ENCODE peak calls at places on chromosomes 7 and 10, in five cellular contexts. One of them, this sample, is unnamed.

GRCh38 chr10:24279166-24279565 is 70.2 kb downstream of the KIAA1217 start:
- DNase-seq in HFFc6: no peak
- DNase-seq in mammary epithelial cell: no peak
- DNase-seq in IMR-90: no peak
- DNase-seq in fibroblast of the aortic adventitia: no peak
- DNase-seq in this sample: no peak

GRCh38 chr7:20331912-20332317 is 1.2 kb downstream of the ITGB8 start:
- DNase-seq in IMR-90: no peak
- DNase-seq in fibroblast of the aortic adventitia: no peak
- DNase-seq in mammary epithelial cell: peak
- DNase-seq in HFFc6: no peak
- DNase-seq in this sample: no peak

GRCh38 chr10:104041891-104042535 is 43.7 kb downstream of the COL17A1 start:
- DNase-seq in fibroblast of the aortic adventitia: no peak
- DNase-seq in mammary epithelial cell: no peak
- DNase-seq in IMR-90: no peak
- DNase-seq in HFFc6: no peak
- DNase-seq in this sample: no peak

GRCh38 chr7:46486264-46487206 is 565.5 kb upstream of the IGFBP3 start:
- DNase-seq in IMR-90: peak
- DNase-seq in mammary epithelial cell: peak
- DNase-seq in HFFc6: peak
- DNase-seq in fibroblast of the aortic adventitia: peak
- DNase-seq in this sample: peak

GRCh38 chr7:148852272-148852671 is 31.8 kb downstream of the EZH2 start:
- DNase-seq in HFFc6: no peak
- DNase-seq in mammary epithelial cell: no peak
- DNase-seq in fibroblast of the aortic adventitia: no peak
- DNase-seq in IMR-90: no peak
- DNase-seq in this sample: no peak

GRCh38 chr7:74371381-74372059 is 82.2 kb upstream of the GTF2IRD1 start:
- DNase-seq in IMR-90: no peak
- DNase-seq in fibroblast of the aortic adventitia: no peak
- DNase-seq in mammary epithelial cell: no peak
- DNase-seq in HFFc6: no peak
- DNase-seq in this sample: no peak

GRCh38 chr7:157674715-157675426 is 338.1 kb downstream of the DNAJB6 start:
- DNase-seq in IMR-90: no peak
- DNase-seq in mammary epithelial cell: no peak
- DNase-seq in HFFc6: no peak
- DNase-seq in fibroblast of the aortic adventitia: no peak
- DNase-seq in this sample: peak

GRCh38 chr10:21260793-21261149 is 264.7 kb downstream of the SKIDA1 start:
- DNase-seq in HFFc6: no peak
- DNase-seq in IMR-90: no peak
- DNase-seq in fibroblast of the aortic adventitia: peak
- DNase-seq in mammary epithelial cell: no peak
- DNase-seq in this sample: no peak

GRCh38 chr10:109866995-109867635 is 56.2 kb downstream of the XPNPEP1 start:
- DNase-seq in mammary epithelial cell: no peak
- DNase-seq in fibroblast of the aortic adventitia: no peak
- DNase-seq in IMR-90: peak
- DNase-seq in HFFc6: no peak
- DNase-seq in this sample: no peak

GRCh38 chr7:17474724-17475344 is 176.4 kb downstream of the AHR start:
- DNase-seq in IMR-90: no peak
- DNase-seq in mammary epithelial cell: no peak
- DNase-seq in HFFc6: no peak
- DNase-seq in fibroblast of the aortic adventitia: no peak
- DNase-seq in this sample: no peak

GRCh38 chr7:130642383-130642782 is 26.2 kb downstream of the COPG2 start:
- DNase-seq in mammary epithelial cell: no peak
- DNase-seq in fibroblast of the aortic adventitia: no peak
- DNase-seq in HFFc6: no peak
- DNase-seq in IMR-90: no peak
- DNase-seq in this sample: no peak

DNA sequence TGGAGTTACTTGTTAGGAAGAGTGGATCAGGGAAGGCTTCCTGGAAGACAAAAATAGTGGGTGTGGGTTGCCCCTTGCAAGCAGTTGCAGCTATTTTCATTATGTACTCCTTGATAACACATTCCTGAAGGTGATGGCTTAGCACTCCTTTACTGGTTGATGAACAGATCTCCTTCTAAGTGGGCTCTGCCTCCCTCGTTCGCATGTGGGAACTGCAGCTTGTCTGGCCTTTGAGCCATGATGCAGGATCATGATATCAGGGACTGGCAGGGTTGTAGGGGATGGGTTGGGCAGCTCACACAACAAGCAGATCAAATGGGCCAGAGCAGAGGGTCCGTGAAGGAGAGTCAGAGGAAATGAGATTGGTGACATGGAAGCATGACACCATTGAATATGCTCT is 28.8 kb upstream of the LRRC4 start:
- DNase-seq in IMR-90: no peak
- DNase-seq in fibroblast of the aortic adventitia: no peak
- DNase-seq in mammary epithelial cell: no peak
- DNase-seq in HFFc6: no peak
- DNase-seq in this sample: no peak
- TF ChIP-seq CTCF in IMR-90: no peak
- TF ChIP-seq CTCF in fibroblast of the aortic adventitia: no peak
- TF ChIP-seq CTCF in mammary epithelial cell: no peak
- TF ChIP-seq CTCF in HFFc6: no peak
- TF ChIP-seq CTCF in this sample: no peak

GRCh38 chr7:100630066-100630465 is 11.3 kb downstream of the TFR2 start:
- DNase-seq in fibroblast of the aortic adventitia: no peak
- DNase-seq in mammary epithelial cell: no peak
- DNase-seq in IMR-90: no peak
- DNase-seq in HFFc6: no peak
- DNase-seq in this sample: no peak

GRCh38 chr7:100627238-100627549 is 14.2 kb downstream of the TFR2 start:
- DNase-seq in mammary epithelial cell: no peak
- DNase-seq in IMR-90: no peak
- DNase-seq in HFFc6: no peak
- DNase-seq in fibroblast of the aortic adventitia: no peak
- DNase-seq in this sample: no peak

GRCh38 chr7:100629117-100629711 is 12.1 kb downstream of the TFR2 start:
- DNase-seq in HFFc6: no peak
- DNase-seq in IMR-90: no peak
- DNase-seq in fibroblast of the aortic adventitia: no peak
- DNase-seq in mammary epithelial cell: no peak
- DNase-seq in this sample: no peak

DNA sequence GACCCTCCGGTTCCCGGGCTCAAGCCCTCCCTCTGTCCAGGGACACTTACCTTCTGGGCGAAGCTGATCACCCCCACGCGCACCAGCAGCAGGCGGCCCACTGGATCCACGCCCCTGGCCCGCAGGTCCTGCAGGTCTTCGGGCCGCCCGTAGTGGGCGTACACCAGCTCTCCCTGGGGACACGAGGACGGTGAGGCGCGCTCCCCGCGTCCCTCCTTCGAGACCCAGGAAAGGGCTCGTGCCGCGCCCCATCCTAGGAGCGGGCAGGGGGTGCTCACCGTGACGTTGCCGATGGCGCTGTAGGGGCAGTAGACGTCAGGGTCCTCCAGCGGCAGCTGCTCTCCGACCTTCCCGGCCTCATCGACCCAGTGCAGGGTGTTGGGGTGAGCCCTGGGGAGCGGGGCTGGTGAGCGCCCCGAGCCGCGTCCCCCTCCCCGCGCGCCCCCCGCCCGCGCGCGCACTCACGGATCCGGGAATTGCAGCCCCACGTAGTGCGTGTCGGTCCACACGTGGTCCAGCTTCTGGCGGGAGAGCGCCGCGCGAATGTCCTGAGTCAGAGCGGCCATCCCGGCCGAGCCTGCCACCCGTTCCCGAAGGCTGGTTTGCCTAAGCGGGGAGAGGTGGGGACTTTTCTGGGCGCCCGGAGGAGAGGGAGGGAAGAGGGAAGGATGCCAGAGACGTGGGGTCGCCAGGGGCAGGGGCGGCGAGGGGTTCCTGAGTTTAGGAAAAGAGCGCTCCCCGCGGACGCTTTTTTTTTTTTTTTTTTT is 8.2 kb downstream of the TFR2 start:
- DNase-seq in IMR-90: peak
- DNase-seq in fibroblast of the aortic adventitia: no peak
- DNase-seq in mammary epithelial cell: peak
- DNase-seq in HFFc6: peak
- DNase-seq in this sample: no peak
- TF ChIP-seq CTCF in IMR-90: peak
- TF ChIP-seq CTCF in fibroblast of the aortic adventitia: peak
- TF ChIP-seq CTCF in mammary epithelial cell: no peak
- TF ChIP-seq CTCF in HFFc6: peak
- TF ChIP-seq CTCF in this sample: no peak

GRCh38 chr10:102230861-102231356 is 4.8 kb downstream of the ELOVL3 start:
- DNase-seq in fibroblast of the aortic adventitia: no peak
- DNase-seq in HFFc6: no peak
- DNase-seq in IMR-90: no peak
- DNase-seq in mammary epithelial cell: no peak
- DNase-seq in this sample: no peak
- TF ChIP-seq CTCF in fibroblast of the aortic adventitia: peak
- TF ChIP-seq CTCF in HFFc6: no peak
- TF ChIP-seq CTCF in IMR-90: peak
- TF ChIP-seq CTCF in mammary epithelial cell: peak
- TF ChIP-seq CTCF in this sample: peak

DNA sequence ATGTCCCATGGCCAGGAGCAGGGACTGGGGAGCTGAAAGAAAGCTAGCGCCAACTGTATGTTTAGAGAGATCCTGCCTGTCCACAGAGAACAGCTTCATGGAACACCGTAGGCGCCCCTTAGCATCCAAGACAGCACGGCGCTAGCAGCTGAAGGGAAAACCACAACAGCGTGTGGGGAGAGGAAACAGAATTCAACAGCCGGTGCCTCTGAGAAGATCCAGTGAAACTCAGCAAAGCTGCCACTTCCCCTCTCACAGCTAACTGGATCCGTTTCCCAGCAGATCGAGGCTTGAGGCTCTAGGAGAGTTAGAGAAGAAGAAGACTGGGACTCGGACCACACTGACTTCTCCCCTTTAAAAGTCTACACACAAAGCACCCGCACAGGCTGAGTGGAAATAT is 145.0 kb downstream of the MAD1L1 start:
- DNase-seq in fibroblast of the aortic adventitia: no peak
- DNase-seq in HFFc6: no peak
- DNase-seq in IMR-90: no peak
- DNase-seq in mammary epithelial cell: no peak
- DNase-seq in this sample: no peak
- TF ChIP-seq CTCF in fibroblast of the aortic adventitia: no peak
- TF ChIP-seq CTCF in HFFc6: no peak
- TF ChIP-seq CTCF in IMR-90: no peak
- TF ChIP-seq CTCF in mammary epithelial cell: no peak
- TF ChIP-seq CTCF in this sample: no peak

GRCh38 chr10:121927841-121928527 is at the start of gene ATE1:
- DNase-seq in IMR-90: peak
- DNase-seq in HFFc6: peak
- DNase-seq in mammary epithelial cell: peak
- DNase-seq in fibroblast of the aortic adventitia: peak
- DNase-seq in this sample: peak
- TF ChIP-seq CTCF in IMR-90: no peak
- TF ChIP-seq CTCF in HFFc6: peak
- TF ChIP-seq CTCF in mammary epithelial cell: peak
- TF ChIP-seq CTCF in fibroblast of the aortic adventitia: peak
- TF ChIP-seq CTCF in this sample: no peak

GRCh38 chr7:2661602-2662272 is 26.3 kb upstream of the AMZ1 start:
- DNase-seq in mammary epithelial cell: no peak
- DNase-seq in IMR-90: no peak
- DNase-seq in fibroblast of the aortic adventitia: no peak
- DNase-seq in HFFc6: no peak
- DNase-seq in this sample: peak
- TF ChIP-seq CTCF in mammary epithelial cell: no peak
- TF ChIP-seq CTCF in IMR-90: peak
- TF ChIP-seq CTCF in fibroblast of the aortic adventitia: no peak
- TF ChIP-seq CTCF in HFFc6: peak
- TF ChIP-seq CTCF in this sample: no peak

GRCh38 chr7:69403169-69403568 is 195.1 kb upstream of the AUTS2 start:
- DNase-seq in mammary epithelial cell: no peak
- DNase-seq in IMR-90: no peak
- DNase-seq in fibroblast of the aortic adventitia: no peak
- DNase-seq in HFFc6: no peak
- DNase-seq in this sample: peak
- TF ChIP-seq CTCF in mammary epithelial cell: no peak
- TF ChIP-seq CTCF in IMR-90: no peak
- TF ChIP-seq CTCF in fibroblast of the aortic adventitia: no peak
- TF ChIP-seq CTCF in HFFc6: no peak
- TF ChIP-seq CTCF in this sample: no peak

DNA sequence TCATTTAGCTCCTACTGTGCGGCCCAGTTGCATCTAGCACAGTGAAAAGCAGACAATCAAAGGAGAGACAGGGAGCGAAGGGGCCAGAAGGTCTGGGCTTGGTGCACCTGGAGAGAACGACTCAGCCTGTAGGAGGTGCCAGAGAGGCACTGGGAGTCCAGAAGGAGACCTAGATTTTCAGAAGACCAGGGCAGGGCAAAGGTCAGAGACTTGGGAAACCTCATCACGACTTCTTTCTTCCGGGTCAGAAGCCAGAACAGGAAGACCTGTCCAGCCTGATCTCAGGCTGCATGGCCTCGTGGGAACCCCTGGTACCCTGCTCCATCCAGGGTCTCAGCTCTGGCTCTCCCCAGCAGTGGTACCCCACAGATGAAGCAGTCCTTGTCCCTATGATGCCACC is 5.2 kb downstream of the AGAP3 start:
- DNase-seq in fibroblast of the aortic adventitia: no peak
- DNase-seq in HFFc6: no peak
- DNase-seq in IMR-90: no peak
- DNase-seq in mammary epithelial cell: no peak
- DNase-seq in this sample: no peak
- TF ChIP-seq CTCF in fibroblast of the aortic adventitia: peak
- TF ChIP-seq CTCF in HFFc6: peak
- TF ChIP-seq CTCF in IMR-90: peak
- TF ChIP-seq CTCF in mammary epithelial cell: peak
- TF ChIP-seq CTCF in this sample: no peak